ENCODE peak calls at places on chromosomes 7 and 10, in four cellular contexts. One of them, this sample, is unnamed.
A peak's percentile ranks its signal among the peaks of the same experiment; 100 is the strongest.

GRCh38 chr7:32941996-32942782 is 15.1 kb upstream of the FKBP9 start:
- DNase-seq in HepG2: peak; percentile 18
- DNase-seq in GM12878: no peak
- DNase-seq in K562: peak; percentile 86
- DNase-seq in this sample: peak; percentile 56

GRCh38 chr10:104120061-104120460 is 1.9 kb upstream of the SFR1 start:
- DNase-seq in HepG2: no peak
- DNase-seq in GM12878: no peak
- DNase-seq in K562: no peak
- DNase-seq in this sample: no peak

GRCh38 chr7:46352335-46352954 is 431.4 kb upstream of the IGFBP3 start:
- DNase-seq in HepG2: peak; percentile 57
- DNase-seq in GM12878: peak; percentile 35
- DNase-seq in K562: peak; percentile 13
- DNase-seq in this sample: peak; percentile 65

GRCh38 chr10:7563368-7563767 is 103.4 kb downstream of the ITIH5 start:
- DNase-seq in HepG2: no peak
- DNase-seq in GM12878: no peak
- DNase-seq in K562: no peak
- DNase-seq in this sample: no peak

GRCh38 chr7:149772821-149773425 is 465 bp downstream of the ZNF467 start:
- DNase-seq in HepG2: no peak
- DNase-seq in GM12878: no peak
- DNase-seq in K562: peak; percentile 82
- DNase-seq in this sample: peak; percentile 23

GRCh38 chr10:107546239-107546638 is 381.7 kb upstream of the SORCS1 start:
- DNase-seq in HepG2: no peak
- DNase-seq in GM12878: no peak
- DNase-seq in K562: no peak
- DNase-seq in this sample: no peak

GRCh38 chr10:11270135-11270857 is 252.6 kb downstream of the CELF2 start:
- DNase-seq in HepG2: peak; percentile 61
- DNase-seq in GM12878: peak; percentile 60
- DNase-seq in K562: peak; percentile 66
- DNase-seq in this sample: peak; percentile 81

GRCh38 chr10:46019170-46019528 is 11.3 kb downstream of the NCOA4 start:
- DNase-seq in HepG2: no peak
- DNase-seq in GM12878: no peak
- DNase-seq in K562: no peak
- DNase-seq in this sample: peak; percentile 13

GRCh38 chr7:30028749-30029635 is 780 bp downstream of the PLEKHA8 start:
- DNase-seq in HepG2: peak; percentile 71
- DNase-seq in GM12878: no peak
- DNase-seq in K562: peak; percentile 53
- DNase-seq in this sample: peak; percentile 75

GRCh38 chr7:881441-882234 is 5.3 kb downstream of the GET4 start:
- DNase-seq in HepG2: no peak
- DNase-seq in GM12878: no peak
- DNase-seq in K562: no peak
- DNase-seq in this sample: no peak

GRCh38 chr10:74681917-74682627 is 144.3 kb upstream of the KAT6B start:
- DNase-seq in HepG2: no peak
- DNase-seq in GM12878: no peak
- DNase-seq in K562: no peak
- DNase-seq in this sample: no peak

GRCh38 chr7:30134523-30135270 is at the start of gene MTURN:
- DNase-seq in HepG2: peak; percentile 54
- DNase-seq in GM12878: peak; percentile 4
- DNase-seq in K562: peak; percentile 99
- DNase-seq in this sample: peak; percentile 75

GRCh38 chr7:135672560-135673359 is 10.4 kb downstream of the STMP1 start:
- DNase-seq in HepG2: peak; percentile 48
- DNase-seq in GM12878: no peak
- DNase-seq in K562: peak; percentile 64
- DNase-seq in this sample: peak; percentile 80

GRCh38 chr7:114628362-114628761 is 213.7 kb downstream of the FOXP2 start:
- DNase-seq in HepG2: no peak
- DNase-seq in GM12878: no peak
- DNase-seq in K562: no peak
- DNase-seq in this sample: no peak

GRCh38 chr10:3776796-3777571 is 8.0 kb downstream of the KLF6 start:
- DNase-seq in HepG2: peak; percentile 58
- DNase-seq in GM12878: no peak
- DNase-seq in K562: no peak
- DNase-seq in this sample: peak; percentile 78

GRCh38 chr7:74025745-74026144 is 2.2 kb upstream of the ELN start:
- DNase-seq in HepG2: no peak
- DNase-seq in GM12878: no peak
- DNase-seq in K562: no peak
- DNase-seq in this sample: no peak

DNA sequence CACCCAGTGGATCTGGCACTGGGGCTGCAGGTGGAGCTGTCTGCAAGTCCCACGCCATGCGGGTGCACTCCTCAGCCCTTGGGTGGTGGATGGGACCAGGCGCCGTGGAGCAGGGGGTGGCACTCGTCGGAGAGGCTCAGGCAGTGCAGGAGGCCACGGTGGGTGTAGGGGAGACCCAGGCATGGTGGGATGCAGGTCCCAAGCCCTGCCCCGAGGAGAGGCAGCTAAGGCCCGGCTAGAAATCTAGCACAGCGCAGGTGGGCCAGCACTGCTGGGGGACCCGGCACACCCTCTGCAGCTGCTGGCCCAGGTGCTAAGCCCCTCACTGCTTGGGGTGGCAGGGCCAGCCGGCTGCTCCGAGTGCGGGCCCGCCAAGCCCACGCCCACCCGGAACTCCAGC is 25.7 kb downstream of the HTR7 start:
- DNase-seq in HepG2: no peak
- DNase-seq in GM12878: no peak
- DNase-seq in K562: no peak
- DNase-seq in this sample: no peak
- TF ChIP-seq MAX in HepG2: no peak
- TF ChIP-seq MAX in GM12878: no peak
- TF ChIP-seq MAX in K562: no peak
- TF ChIP-seq MAX in this sample: no peak

DNA sequence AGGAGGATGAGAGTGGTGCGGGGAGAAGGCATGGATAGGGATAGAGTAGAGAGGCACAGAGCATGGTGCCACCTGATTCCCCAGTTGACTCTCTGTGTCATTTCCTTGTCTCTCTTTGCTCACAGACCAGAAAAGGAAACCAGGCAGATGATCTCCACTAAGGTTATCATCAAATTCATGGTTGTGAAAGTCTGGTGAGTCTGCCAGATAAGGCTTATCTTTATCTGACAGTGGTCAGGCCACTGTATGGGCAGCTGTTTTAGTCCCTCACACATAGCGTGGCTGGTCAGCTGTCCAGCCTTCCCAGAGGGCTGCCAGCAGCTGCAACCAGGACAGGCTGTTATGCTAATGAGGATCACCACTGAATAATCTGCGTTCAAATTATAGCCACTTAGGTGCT is 99.0 kb downstream of the ADRA2A start:
- DNase-seq in HepG2: no peak
- DNase-seq in GM12878: no peak
- DNase-seq in K562: peak; percentile 9
- DNase-seq in this sample: no peak
- H2AFZ ChIP-seq in HepG2: no peak overlapping the region
- H2AFZ ChIP-seq in GM12878: no peak overlapping the region
- H2AFZ ChIP-seq in K562: no peak overlapping the region
- H2AFZ ChIP-seq in this sample: no peak overlapping the region

GRCh38 chr7:103771294-103771693 is 218.2 kb downstream of the RELN start:
- DNase-seq in HepG2: no peak
- DNase-seq in GM12878: no peak
- DNase-seq in K562: no peak
- DNase-seq in this sample: no peak
- TF ChIP-seq MYC in HepG2: no peak
- TF ChIP-seq MYC in GM12878: no peak
- TF ChIP-seq MYC in K562: no peak
- TF ChIP-seq MYC in this sample: no peak

GRCh38 chr10:112487964-112488363 is 40.9 kb downstream of the VTI1A start:
- DNase-seq in HepG2: no peak
- DNase-seq in GM12878: no peak
- DNase-seq in K562: no peak
- DNase-seq in this sample: no peak

GRCh38 chr10:112491144-112491543 is 44.1 kb downstream of the VTI1A start:
- DNase-seq in HepG2: no peak
- DNase-seq in GM12878: no peak
- DNase-seq in K562: no peak
- DNase-seq in this sample: no peak

GRCh38 chr10:112492736-112493135 is 45.7 kb downstream of the VTI1A start:
- DNase-seq in HepG2: no peak
- DNase-seq in GM12878: no peak
- DNase-seq in K562: no peak
- DNase-seq in this sample: no peak

DNA sequence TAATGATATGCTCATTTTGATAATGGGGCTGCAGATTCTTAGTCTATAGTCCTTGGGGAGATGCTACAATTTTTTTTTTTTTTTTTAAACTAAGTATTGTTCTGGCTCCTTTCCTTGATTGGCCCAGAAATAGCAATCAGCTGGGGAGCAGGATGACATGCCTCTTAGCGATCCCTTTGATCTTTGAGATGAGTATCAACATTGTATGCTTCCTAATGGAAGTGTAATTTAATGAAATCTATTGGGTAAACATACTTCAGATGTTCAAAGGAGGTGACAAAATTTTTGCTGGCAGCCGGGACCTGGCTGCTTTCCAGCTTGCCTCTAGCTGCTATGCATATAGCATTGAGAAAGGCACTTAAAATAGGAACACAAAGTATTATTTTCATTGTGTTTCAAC is 43.5 kb downstream of the VTI1A start:
- DNase-seq in HepG2: peak; percentile 97
- DNase-seq in GM12878: no peak
- DNase-seq in K562: no peak
- DNase-seq in this sample: peak; percentile 39
- TF ChIP-seq MAX in HepG2: no peak
- TF ChIP-seq MAX in GM12878: no peak
- TF ChIP-seq MAX in K562: no peak
- TF ChIP-seq MAX in this sample: no peak

GRCh38 chr10:44973323-44974081 is 5.1 kb downstream of the DEPP1 start:
- DNase-seq in HepG2: no peak
- DNase-seq in GM12878: no peak
- DNase-seq in K562: no peak
- DNase-seq in this sample: peak; percentile 59
- H2AFZ ChIP-seq in HepG2: no peak overlapping the region
- H2AFZ ChIP-seq in GM12878: peak overlapping the region; percentile 54
- H2AFZ ChIP-seq in K562: peak overlapping the region; percentile 98
- H2AFZ ChIP-seq in this sample: no peak overlapping the region

GRCh38 chr7:110522751-110523200 is 568.2 kb upstream of the LRRN3 start:
- DNase-seq in HepG2: peak; percentile 96
- DNase-seq in GM12878: no peak
- DNase-seq in K562: no peak
- DNase-seq in this sample: no peak
- TF ChIP-seq MYC in HepG2: no peak
- TF ChIP-seq MYC in GM12878: no peak
- TF ChIP-seq MYC in K562: no peak
- TF ChIP-seq MYC in this sample: no peak

DNA sequence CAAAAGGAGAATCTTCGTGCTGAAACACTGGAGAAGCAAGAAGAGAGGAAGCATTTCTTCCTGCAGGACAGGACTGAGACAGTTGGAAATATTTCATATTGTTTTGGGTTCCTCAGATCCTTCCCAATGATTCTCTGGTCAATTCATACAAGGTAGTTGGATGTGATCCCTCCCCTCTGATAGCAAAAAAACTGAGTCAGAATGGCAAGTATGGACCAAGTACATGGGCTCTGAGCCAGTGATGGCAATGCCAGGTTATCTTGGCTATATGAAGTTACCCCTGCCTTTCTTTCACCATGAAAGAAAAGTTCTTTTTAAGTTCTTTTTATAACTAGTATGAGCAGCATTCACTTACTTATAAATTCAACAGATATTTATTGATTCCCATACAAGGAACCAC is 124.4 kb upstream of the PTPRZ1 start:
- DNase-seq in HepG2: no peak
- DNase-seq in GM12878: no peak
- DNase-seq in K562: no peak
- DNase-seq in this sample: no peak
- TF ChIP-seq MAX in HepG2: no peak
- TF ChIP-seq MAX in GM12878: no peak
- TF ChIP-seq MAX in K562: no peak
- TF ChIP-seq MAX in this sample: no peak

This sample was measured in endothelial cell of umbilical vein.